ENCODE peak calls at places on chromosomes 3 and 15, in six cellular contexts. J is heart left ventricle, D is NB4, R is GM12891, L is H1, N is HCT116. I is an unnamed sample.

GRCh38 chr15:67955256-67955655 is 98.9 kb upstream of the PIAS1 start:
- DNase-seq in J (no peak), D (peak), R (no peak), L (no peak), N (no peak), I (no peak)

GRCh38 chr3:18237251-18238005 is 187.7 kb downstream of the SATB1 start:
- DNase-seq in J (no peak), D (no peak), R (no peak), L (no peak), N (peak), I (no peak)

GRCh38 chr15:41494190-41494921 is 682 bp downstream of the ITPKA start:
- DNase-seq in J (no peak), D (peak), R (peak), L (no peak), N (no peak), I (no peak)

GRCh38 chr3:153615863-153616262 is 453.8 kb downstream of the RAP2B start:
- DNase-seq in J (no peak), D (no peak), R (no peak), L (no peak), N (no peak), I (no peak)

GRCh38 chr3:16511561-16512434 is 1.7 kb downstream of the RFTN1 start:
- DNase-seq in J (peak), D (peak), R (peak), L (no peak), N (no peak), I (peak)

GRCh38 chr15:29688981-29689723 is 133.1 kb downstream of the TJP1 start:
- DNase-seq in J (no peak), D (no peak), R (no peak), L (no peak), N (no peak), I (no peak)

GRCh38 chr3:117873236-117873635 is 1161.4 kb downstream of the IGSF11 start:
- DNase-seq in J (no peak), D (no peak), R (no peak), L (no peak), N (no peak), I (no peak)

GRCh38 chr15:70329179-70329578 is 231.5 kb upstream of the TLE3 start:
- DNase-seq in J (no peak), D (no peak), R (no peak), L (no peak), N (no peak), I (no peak)

GRCh38 chr3:18335202-18335601 is 89.9 kb downstream of the SATB1 start:
- DNase-seq in J (no peak), D (peak), R (no peak), L (no peak), N (no peak), I (no peak)

GRCh38 chr3:102189564-102190339 is 245.1 kb upstream of the ZPLD1 start:
- DNase-seq in J (no peak), D (no peak), R (no peak), L (no peak), N (no peak), I (no peak)

GRCh38 chr3:170721563-170721962 is 135.7 kb upstream of the SLC7A14 start:
- DNase-seq in J (no peak), D (no peak), R (no peak), L (no peak), N (no peak), I (no peak)

GRCh38 chr3:76264496-76264895 is 479.1 kb upstream of the ZNF717 start:
- DNase-seq in J (no peak), D (no peak), R (no peak), L (no peak), N (no peak), I (no peak)

GRCh38 chr3:77323616-77324015 is 283.7 kb downstream of the ROBO2 start:
- DNase-seq in J (no peak), D (no peak), R (no peak), L (no peak), N (no peak), I (no peak)

GRCh38 chr3:193800138-193801043 is 207.4 kb downstream of the OPA1 start:
- DNase-seq in J (no peak), D (no peak), R (no peak), L (no peak), N (no peak), I (no peak)

GRCh38 chr3:16303037-16303436 is 38.0 kb downstream of the OXNAD1 start:
- DNase-seq in J (no peak), D (no peak), R (no peak), L (no peak), N (no peak), I (no peak)

GRCh38 chr15:68774521-68775293 is 46.0 kb downstream of the ANP32A start:
- DNase-seq in J (no peak), D (no peak), R (no peak), L (no peak), N (no peak), I (no peak)

GRCh38 chr15:77023576-77024272 is 28.8 kb downstream of the PSTPIP1 start:
- DNase-seq in J (peak), D (no peak), R (peak), L (no peak), N (no peak), I (no peak)

GRCh38 chr15:69469467-69470191 is 17.0 kb downstream of the RPLP1 start:
- DNase-seq in J (no peak), D (no peak), R (no peak), L (no peak), N (no peak), I (no peak)

GRCh38 chr3:146227486-146227885 is 23.4 kb downstream of the PLSCR4 start:
- DNase-seq in J (no peak), D (no peak), R (no peak), L (no peak), N (no peak), I (no peak)

GRCh38 chr15:43420876-43421275 is 50.0 kb downstream of the TUBGCP4 start:
- DNase-seq in J (no peak), D (no peak), R (no peak), L (no peak), N (no peak), I (no peak)

GRCh38 chr3:127384717-127385539 is 97.1 kb upstream of the PRR20G start:
- DNase-seq in J (peak), D (no peak), R (no peak), L (no peak), N (no peak), I (no peak)

GRCh38 chr3:134663646-134664456 is 13.0 kb upstream of the KY start:
- DNase-seq in J (no peak), D (no peak), R (no peak), L (no peak), N (no peak), I (no peak)

GRCh38 chr3:169090559-169090958 is 573.0 kb downstream of the MECOM start:
- DNase-seq in J (no peak), D (no peak), R (no peak), L (no peak), N (no peak), I (no peak)

GRCh38 chr3:55624238-55624637 is 137.1 kb upstream of the WNT5A start:
- DNase-seq in J (no peak), D (peak), R (no peak), L (no peak), N (no peak), I (no peak)

GRCh38 chr3:51955893-51956770 is 951 bp downstream of the GPR62 start:
- DNase-seq in J (peak), D (peak), R (peak), L (no peak), N (no peak), I (peak)

GRCh38 chr15:31352283-31352880 is 25.7 kb downstream of the KLF13 start:
- DNase-seq in J (peak), D (no peak), R (no peak), L (no peak), N (no peak), I (no peak)

GRCh38 chr15:40286061-40286532 is 3.2 kb upstream of the ANKRD63 start:
- DNase-seq in J (no peak), D (peak), R (no peak), L (no peak), N (no peak), I (no peak)

GRCh38 chr15:25690673-25691543 is 172.2 kb downstream of the ATP10A start:
- DNase-seq in J (no peak), D (no peak), R (no peak), L (no peak), N (no peak), I (no peak)

GRCh38 chr3:126481808-126482502 is 6.3 kb upstream of the ZXDC start:
- DNase-seq in J (peak), D (no peak), R (no peak), L (no peak), N (no peak), I (peak)

GRCh38 chr3:156750191-156750873 is 75.8 kb upstream of the LEKR1 start:
- DNase-seq in J (no peak), D (no peak), R (no peak), L (no peak), N (no peak), I (no peak)

GRCh38 chr3:176376531-176376930 is 820.8 kb downstream of the TBL1XR1 start:
- DNase-seq in J (no peak), D (no peak), R (no peak), L (no peak), N (no peak), I (no peak)

GRCh38 chr3:108791473-108791872 is 31.1 kb upstream of the TRAT1 start:
- DNase-seq in J (no peak), D (no peak), R (no peak), L (no peak), N (no peak), I (no peak)

GRCh38 chr15:55820043-55820442 is 77.1 kb upstream of the PRTG start:
- DNase-seq in J (no peak), D (no peak), R (no peak), L (no peak), N (no peak), I (no peak)

GRCh38 chr3:47086071-47086470 is 77.8 kb downstream of the SETD2 start:
- DNase-seq in J (no peak), D (no peak), R (no peak), L (no peak), N (no peak), I (no peak)

GRCh38 chr3:40939113-40940070 is 259.9 kb upstream of the CTNNB1 start:
- DNase-seq in J (no peak), D (no peak), R (no peak), L (no peak), N (no peak), I (no peak)

GRCh38 chr15:40471105-40471777 is 457 bp downstream of the CHST14 start:
- DNase-seq in J (no peak), D (peak), R (no peak), L (no peak), N (no peak), I (peak)

GRCh38 chr15:74788716-74789151 is 6.9 kb downstream of the CSK start:
- DNase-seq in J (no peak), D (peak), R (no peak), L (no peak), N (no peak), I (no peak)

GRCh38 chr3:58022490-58022889 is 14.3 kb downstream of the FLNB start:
- DNase-seq in J (no peak), D (no peak), R (no peak), L (no peak), N (no peak), I (no peak)

GRCh38 chr15:96270581-96271172 is 59.8 kb upstream of the NR2F2 start:
- DNase-seq in J (no peak), D (peak), R (no peak), L (no peak), N (peak), I (no peak)

DNA sequence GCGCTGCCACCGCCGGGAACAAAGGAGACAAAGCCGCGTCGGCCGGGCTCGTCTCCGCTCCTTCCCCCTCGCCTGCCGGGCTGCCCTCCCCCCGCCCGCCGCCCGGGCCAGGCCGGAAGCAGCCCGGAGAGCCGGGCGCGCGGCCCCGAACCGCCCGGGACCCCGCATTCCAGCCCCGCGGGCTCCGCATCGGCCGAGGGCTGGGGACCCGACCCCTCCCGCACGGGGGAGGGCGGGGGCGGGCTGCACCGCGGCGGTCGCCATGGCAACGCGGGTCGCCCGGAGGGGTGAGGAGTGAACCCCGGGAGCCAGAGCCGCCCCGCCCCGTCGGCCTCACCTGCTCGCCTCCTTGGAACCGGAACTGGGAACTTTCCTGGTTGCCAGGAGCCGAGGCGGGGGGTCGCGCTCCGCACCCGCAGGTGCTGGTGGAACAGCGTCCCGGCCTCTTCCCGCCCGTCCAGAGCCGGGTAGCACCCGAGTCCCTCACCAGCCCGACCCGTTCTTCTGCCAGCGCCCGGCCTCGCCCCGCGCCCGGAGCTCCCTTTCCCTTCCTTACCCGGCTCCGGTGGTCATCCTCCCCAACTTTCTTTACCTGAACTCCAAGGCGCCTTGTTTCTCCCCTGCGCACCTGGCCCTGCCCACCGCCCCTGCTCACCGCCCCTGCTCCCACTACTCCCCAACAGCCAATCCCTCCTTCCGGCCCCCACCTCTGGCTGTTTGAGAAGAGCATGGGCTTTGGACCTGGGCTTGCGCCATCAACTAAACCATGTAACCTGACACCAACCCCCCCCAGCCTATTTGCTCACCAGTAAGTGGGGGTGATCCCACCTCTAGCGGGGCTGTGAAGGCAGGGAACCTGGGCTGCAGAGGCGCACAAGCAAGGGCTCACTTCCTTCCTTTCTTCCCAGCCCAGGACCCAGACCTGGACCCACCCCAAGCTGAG is at the start of gene PLXNB1:
- DNase-seq in J (peak), D (peak), R (peak), L (peak), N (no peak), I (peak)
- TF ChIP-seq POLR2A in J (no peak), D (peak), R (no peak), L (peak), N (no peak), I (no peak)

DNA sequence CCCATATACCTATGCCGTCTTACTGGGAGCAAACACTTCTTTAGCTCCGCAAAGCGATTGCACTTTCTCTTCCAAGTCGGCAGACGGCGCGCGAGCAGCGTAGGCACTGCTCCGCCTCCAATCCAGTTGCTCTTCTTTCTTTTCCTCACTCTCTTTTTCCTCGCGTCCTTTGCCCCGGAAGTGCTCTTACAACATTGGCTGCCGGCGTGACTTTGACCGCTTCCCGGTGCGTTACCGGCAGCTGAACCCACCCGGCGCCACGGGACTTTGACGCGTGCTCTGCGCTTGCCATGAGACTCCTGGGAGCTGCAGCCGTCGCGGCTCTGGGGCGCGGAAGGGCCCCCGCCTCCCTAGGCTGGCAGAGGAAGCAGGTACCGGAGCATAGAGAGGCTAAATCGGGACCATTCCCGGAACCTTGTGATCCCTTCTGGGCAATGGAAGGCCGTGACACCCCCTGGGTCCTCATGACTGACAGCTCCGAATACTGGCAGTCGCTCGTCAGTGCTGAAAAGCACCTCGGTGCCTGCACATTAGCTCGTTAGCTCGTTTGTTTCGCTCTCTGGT is at the start of gene GFM1:
- DNase-seq in J (peak), D (peak), R (peak), L (peak), N (peak), I (peak)
- TF ChIP-seq POLR2A in J (peak), D (peak), R (peak), L (peak), N (no peak), I (peak)

DNA sequence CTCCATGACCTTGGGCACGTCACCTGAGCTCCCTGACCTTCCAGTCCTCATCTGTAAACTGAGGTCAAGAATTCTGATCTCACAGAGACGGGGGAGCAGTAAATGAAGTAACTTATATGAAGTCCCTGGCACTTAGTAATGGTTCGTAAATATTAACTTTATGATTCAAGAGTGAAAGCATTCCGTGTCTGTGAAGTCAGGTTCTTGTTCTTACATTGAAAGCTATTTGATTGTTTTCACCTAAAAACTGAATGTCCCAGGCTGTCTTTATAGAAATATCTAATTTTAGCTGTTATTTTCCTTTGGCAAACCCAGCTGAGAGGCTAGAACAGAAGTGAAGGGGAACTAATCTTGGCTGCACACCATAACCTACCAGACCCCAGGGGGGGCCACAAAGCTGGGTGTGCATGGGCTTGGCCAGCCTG is 84.5 kb downstream of the CHSY1 start:
- DNase-seq in J (no peak), D (no peak), R (no peak), L (no peak), N (no peak), I (no peak)
- TF ChIP-seq POLR2A in J (no peak), D (no peak), R (no peak), L (no peak), N (no peak), I (no peak)

GRCh38 chr15:58882243-58882642 is 51.2 kb downstream of the SLTM start:
- DNase-seq in J (no peak), D (no peak), R (no peak), L (no peak), N (no peak), I (no peak)
- TF ChIP-seq POLR2A in J (no peak), D (no peak), R (no peak), L (no peak), N (no peak), I (no peak)

GRCh38 chr3:33111581-33111980 is 2.2 kb upstream of the CRTAP start:
- DNase-seq in J (no peak), D (no peak), R (no peak), L (no peak), N (no peak), I (no peak)

GRCh38 chr3:33115024-33115768 is 1.4 kb downstream of the CRTAP start:
- DNase-seq in J (peak), D (peak), R (no peak), L (no peak), N (peak), I (peak)

GRCh38 chr3:33114622-33115023 is 809 bp downstream of the CRTAP start:
- DNase-seq in J (no peak), D (no peak), R (no peak), L (no peak), N (no peak), I (no peak)

GRCh38 chr3:33117461-33117860 is 3.6 kb downstream of the CRTAP start:
- DNase-seq in J (no peak), D (no peak), R (no peak), L (no peak), N (no peak), I (no peak)

DNA sequence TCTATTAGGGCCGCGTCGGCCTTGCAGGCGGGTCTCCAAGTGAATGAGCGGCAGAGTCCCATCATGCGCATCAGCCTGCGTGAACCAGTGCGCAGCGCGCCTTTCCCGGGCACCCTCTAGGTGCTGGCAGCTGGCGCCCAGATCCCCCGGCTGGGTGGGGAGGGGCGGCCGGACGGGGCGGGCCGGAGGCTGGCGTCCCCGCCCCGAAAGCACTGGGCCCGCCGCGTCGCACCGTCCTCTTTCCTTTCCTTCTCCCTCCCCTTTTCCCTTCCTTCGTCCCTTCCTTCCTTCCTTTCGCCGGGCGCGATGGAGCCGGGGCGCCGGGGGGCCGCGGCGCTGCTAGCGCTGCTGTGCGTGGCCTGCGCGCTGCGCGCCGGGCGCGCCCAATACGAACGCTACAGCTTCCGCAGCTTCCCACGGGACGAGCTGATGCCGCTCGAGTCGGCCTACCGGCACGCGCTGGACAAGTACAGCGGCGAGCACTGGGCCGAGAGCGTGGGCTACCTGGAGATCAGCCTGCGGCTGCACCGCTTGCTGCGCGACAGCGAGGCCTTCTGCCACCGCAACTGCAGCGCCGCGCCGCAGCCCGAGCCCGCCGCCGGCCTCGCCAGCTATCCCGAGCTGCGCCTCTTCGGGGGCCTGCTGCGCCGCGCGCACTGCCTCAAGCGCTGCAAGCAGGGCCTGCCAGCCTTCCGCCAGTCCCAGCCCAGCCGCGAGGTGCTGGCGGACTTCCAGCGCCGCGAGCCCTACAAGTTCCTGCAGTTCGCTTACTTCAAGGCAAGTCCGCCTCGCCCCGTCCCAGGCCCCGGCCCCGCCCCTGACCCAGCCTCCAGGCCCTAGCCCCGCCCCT is at the start of gene CRTAP:
- DNase-seq in J (peak), D (peak), R (peak), L (peak), N (peak), I (peak)
- TF ChIP-seq POLR2A in J (peak), D (peak), R (peak), L (peak), N (peak), I (peak)

DNA sequence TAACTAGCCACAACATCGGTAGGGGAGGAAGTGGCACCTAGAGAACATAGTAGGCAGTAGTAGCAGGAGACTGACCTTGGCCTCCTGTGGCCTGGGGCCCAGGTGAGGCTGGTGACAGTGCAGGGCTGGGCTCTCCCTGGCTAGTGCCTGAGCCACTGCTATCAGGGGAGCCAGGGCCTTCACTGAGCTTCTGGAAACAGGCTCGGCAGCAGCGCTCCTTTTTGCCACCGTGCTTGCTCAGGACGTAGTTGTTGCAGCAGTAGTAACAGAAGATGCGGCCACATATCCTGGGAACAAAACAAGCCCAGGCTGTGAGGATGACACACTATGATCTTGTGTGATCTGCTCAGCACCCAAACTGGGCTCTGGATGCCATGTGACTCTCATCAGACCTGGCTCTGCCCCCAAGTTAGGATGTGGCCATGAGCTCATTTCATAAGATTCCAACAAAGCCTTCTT is 15.1 kb downstream of the CXCR6 start:
- DNase-seq in J (no peak), D (no peak), R (no peak), L (no peak), N (no peak), I (no peak)
- TF ChIP-seq POLR2A in J (no peak), D (no peak), R (no peak), L (no peak), N (no peak), I (no peak)